ENCODE peak calls at places on chromosomes 4 and X, in four cellular contexts. C, M, Q and Y are unnamed samples.

GRCh38 chrX:132023896-132024386 is 839 bp downstream of the STK26 start:
- DNase-seq in C (no peak), M (peak), Q (no peak), Y (no peak)

GRCh38 chr4:11021348-11021747 is 336.8 kb upstream of the CLNK start:
- DNase-seq in C (no peak), M (no peak), Q (no peak), Y (no peak)

GRCh38 chrX:23511783-23512182 is 155.5 kb upstream of the PRDX4 start:
- DNase-seq in C (peak), M (no peak), Q (no peak), Y (no peak)

GRCh38 chr4:94406668-94407437 is 44.9 kb upstream of the PDLIM5 start:
- DNase-seq in C (peak), M (peak), Q (peak), Y (peak)

GRCh38 chr4:15690020-15690809 is 8.6 kb downstream of the FAM200B start:
- DNase-seq in C (no peak), M (no peak), Q (peak), Y (peak)

GRCh38 chr4:3266076-3266475 is 17.1 kb downstream of the MSANTD1 start:
- DNase-seq in C (no peak), M (no peak), Q (no peak), Y (no peak)

GRCh38 chr4:130336585-130337217 is 1240.7 kb downstream of the C4orf33 start:
- DNase-seq in C (peak), M (no peak), Q (peak), Y (no peak)

GRCh38 chr4:67393699-67394281 is 151.5 kb downstream of the CENPC start:
- DNase-seq in C (peak), M (no peak), Q (peak), Y (peak)

GRCh38 chrX:118726887-118727685 is at the start of gene IL13RA1:
- DNase-seq in C (peak), M (no peak), Q (peak), Y (peak)

GRCh38 chr4:109801099-109801789 is 555 bp downstream of the CFI start:
- DNase-seq in C (no peak), M (no peak), Q (no peak), Y (no peak)

GRCh38 chr4:152805818-152806217 is 26.1 kb downstream of the ARFIP1 start:
- DNase-seq in C (no peak), M (no peak), Q (no peak), Y (no peak)

GRCh38 chrX:19747672-19748610 is 139.5 kb downstream of the SH3KBP1 start:
- DNase-seq in C (no peak), M (peak), Q (no peak), Y (no peak)

GRCh38 chr4:89681219-89681618 is 155.7 kb downstream of the SNCA start:
- DNase-seq in C (no peak), M (no peak), Q (no peak), Y (no peak)

GRCh38 chr4:4524364-4524763 is 17.5 kb downstream of the STX18 start:
- DNase-seq in C (no peak), M (peak), Q (no peak), Y (peak)

GRCh38 chrX:129523076-129524055 is at the start of gene SMARCA1:
- DNase-seq in C (no peak), M (no peak), Q (peak), Y (peak)

GRCh38 chrX:150502979-150503897 is 65.2 kb upstream of the MTM1 start:
- DNase-seq in C (no peak), M (no peak), Q (no peak), Y (no peak)

GRCh38 chr4:94410678-94411206 is 41.0 kb upstream of the PDLIM5 start:
- DNase-seq in C (no peak), M (no peak), Q (peak), Y (no peak)

GRCh38 chr4:2322227-2322626 is 60.3 kb upstream of the MXD4 start:
- DNase-seq in C (no peak), M (no peak), Q (no peak), Y (no peak)

GRCh38 chrX:40082447-40083119 is 15.2 kb downstream of the BCOR start:
- DNase-seq in C (no peak), M (no peak), Q (no peak), Y (no peak)

GRCh38 chrX:17689971-17690409 is 47.3 kb upstream of the SCML1 start:
- DNase-seq in C (peak), M (peak), Q (peak), Y (peak)

GRCh38 chrX:87338510-87338909 is 179.1 kb upstream of the KLHL4 start:
- DNase-seq in C (no peak), M (no peak), Q (no peak), Y (no peak)

GRCh38 chr4:30714408-30715031 is 5.6 kb upstream of the PCDH7 start:
- DNase-seq in C (no peak), M (no peak), Q (peak), Y (peak)